ENCODE peak calls at places on chromosome 10, in five cellular contexts. L is A172, U is activated gamma-delta T cell treated with Interleukin-2 at 50 U/mL for 16 hours, F is hepatocyte, Y is upper lobe of right lung. H is an unnamed sample.

GRCh38 chr10:34537629-34538231 is 277.4 kb downstream of the PARD3 start:
- DNase-seq in L (no peak), U (no peak), F (no peak), Y (no peak), H (no peak)

GRCh38 chr10:14405076-14406065 is 74.6 kb upstream of the FRMD4A start:
- DNase-seq in L (peak), U (no peak), F (peak), Y (no peak), H (peak)

GRCh38 chr10:122561212-122561611 is 658 bp downstream of the DMBT1 start:
- DNase-seq in L (no peak), U (no peak), F (peak), Y (no peak), H (no peak)

GRCh38 chr10:17062493-17063487 is 66.8 kb downstream of the CUBN start:
- DNase-seq in L (peak), U (no peak), F (peak), Y (no peak), H (peak)

GRCh38 chr10:125086716-125087115 is 73.6 kb downstream of the CTBP2 start:
- DNase-seq in L (no peak), U (no peak), F (no peak), Y (peak), H (no peak)

GRCh38 chr10:17801507-17801906 is 7.6 kb upstream of the MRC1 start:
- DNase-seq in L (no peak), U (no peak), F (no peak), Y (no peak), H (no peak)

GRCh38 chr10:54914049-54914448 is 113.0 kb upstream of the PCDH15 start:
- DNase-seq in L (no peak), U (no peak), F (no peak), Y (no peak), H (no peak)

GRCh38 chr10:124524991-124525653 is 63.5 kb downstream of the LHPP start:
- DNase-seq in L (no peak), U (no peak), F (peak), Y (peak), H (no peak)

GRCh38 chr10:130772676-130773075 is 538.8 kb downstream of the TCERG1L start:
- DNase-seq in L (no peak), U (no peak), F (no peak), Y (peak), H (no peak)

GRCh38 chr10:58599927-58600553 is 87.4 kb downstream of the BICC1 start:
- DNase-seq in L (no peak), U (no peak), F (no peak), Y (no peak), H (no peak)

GRCh38 chr10:35606423-35606822 is 1.3 kb downstream of the GJD4 start:
- DNase-seq in L (peak), U (no peak), F (no peak), Y (no peak), H (no peak)

GRCh38 chr10:101535949-101536348 is 52.1 kb downstream of the POLL start:
- DNase-seq in L (no peak), U (no peak), F (no peak), Y (no peak), H (no peak)

GRCh38 chr10:7117806-7118674 is 292.8 kb downstream of the SFMBT2 start:
- DNase-seq in L (no peak), U (no peak), F (no peak), Y (no peak), H (no peak)

GRCh38 chr10:122422266-122422980 is 32.0 kb upstream of the ARMS2 start:
- DNase-seq in L (no peak), U (peak), F (no peak), Y (no peak), H (no peak)

GRCh38 chr10:101563007-101563406 is 25.1 kb downstream of the POLL start:
- DNase-seq in L (no peak), U (no peak), F (no peak), Y (no peak), H (no peak)

GRCh38 chr10:1149793-1150637 is 93.8 kb downstream of the WDR37 start:
- DNase-seq in L (no peak), U (no peak), F (peak), Y (peak), H (no peak)

GRCh38 chr10:6637053-6637452 is 57.0 kb upstream of the PRKCQ start:
- DNase-seq in L (no peak), U (no peak), F (no peak), Y (no peak), H (no peak)

GRCh38 chr10:124213471-124213870 is 120.1 kb upstream of the CHST15 start:
- DNase-seq in L (no peak), U (no peak), F (no peak), Y (no peak), H (peak)

GRCh38 chr10:120727001-120727400 is 124.2 kb upstream of the WDR11 start:
- DNase-seq in L (no peak), U (no peak), F (no peak), Y (no peak), H (no peak)

GRCh38 chr10:14022954-14023353 is 307.8 kb downstream of the FRMD4A start:
- DNase-seq in L (no peak), U (no peak), F (no peak), Y (no peak), H (no peak)

GRCh38 chr10:77500754-77501151 is 136.9 kb downstream of the KCNMA1 start:
- DNase-seq in L (peak), U (no peak), F (no peak), Y (no peak), H (no peak)

GRCh38 chr10:47146571-47146970 is 153.4 kb upstream of the GDF10 start:
- DNase-seq in L (no peak), U (no peak), F (no peak), Y (no peak), H (no peak)

GRCh38 chr10:96832721-96833219 is 672 bp downstream of the LCOR start:
- DNase-seq in L (peak), U (peak), F (peak), Y (peak), H (peak)

GRCh38 chr10:117373848-117374505 is 1.3 kb downstream of the PDZD8 start:
- DNase-seq in L (peak), U (peak), F (peak), Y (peak), H (no peak)